ENCODE peak calls at places on chromosomes 4 and X, in eight cellular contexts. V is fibroblast of mammary gland; M is left lung; H is astrocyte of the cerebellum; I is psoas muscle; X is CD8-positive, alpha-beta T cell; E is foreskin fibroblast; T is Peyer's patch. K is an unnamed sample.

GRCh38 chr4:1928356-1929235 is 57.4 kb downstream of the NSD2 start:
- DNase-seq in H (no peak), V (peak; percentile 15), T (no peak), X (no peak), I (no peak), E (no peak), M (no peak), K (no peak)

GRCh38 chr4:140118931-140119640 is 34.9 kb downstream of the MAML3 start:
- DNase-seq in I (no peak), E (no peak), V (no peak), M (no peak), X (no peak), H (no peak), T (no peak), K (no peak)

GRCh38 chrX:150934453-150934852 is 36.0 kb upstream of the CD99L2 start:
- DNase-seq in I (no peak), H (peak; percentile 53), T (no peak), M (no peak), V (peak; percentile 73), E (peak; percentile 63), X (no peak), K (no peak)

GRCh38 chr4:124854968-124855367 is 142.4 kb upstream of the ANKRD50 start:
- DNase-seq in E (peak; percentile 60), T (no peak), M (no peak), V (peak; percentile 48), I (no peak), H (no peak), X (no peak), K (peak; percentile 22)

GRCh38 chrX:55011294-55011693 is 11.1 kb downstream of the APEX2 start:
- DNase-seq in T (no peak), E (peak; percentile 10), H (no peak), I (no peak), M (no peak), X (no peak), V (peak; percentile 3), K (no peak)

GRCh38 chr4:126718161-126718560 is 914.6 kb upstream of the INTU start:
- DNase-seq in M (no peak), V (peak; percentile 34), H (no peak), E (peak; percentile 28), X (no peak), T (no peak), I (no peak), K (no peak)

GRCh38 chr4:10082047-10082446 is 34.6 kb downstream of the WDR1 start:
- DNase-seq in E (no peak), X (no peak), M (peak; percentile 39), I (no peak), V (no peak), H (no peak), T (no peak), K (no peak)

GRCh38 chr4:21819086-21819485 is 129.5 kb downstream of the KCNIP4 start:
- DNase-seq in T (no peak), I (peak; percentile 10), V (peak; percentile 33), X (no peak), E (peak; percentile 13), H (no peak), M (no peak), K (no peak)

GRCh38 chr4:75432683-75433082 is 81.5 kb downstream of the RCHY1 start:
- DNase-seq in V (peak; percentile 28), X (no peak), E (peak; percentile 4), I (no peak), T (no peak), H (no peak), M (no peak), K (no peak)

GRCh38 chr4:4430492-4431195 is 43.7 kb downstream of the NSG1 start:
- DNase-seq in H (peak; percentile 8), X (peak; percentile 45), V (peak; percentile 90), E (peak; percentile 96), I (no peak), M (no peak), T (peak; percentile 54), K (peak; percentile 30)

GRCh38 chrX:25021132-25021498 is 5.3 kb upstream of the ARX start:
- DNase-seq in H (no peak), M (no peak), V (no peak), I (no peak), X (no peak), E (no peak), T (no peak), K (no peak)
- TF ChIP-seq CTCF in H (no peak), M (no peak), V (no peak), I (no peak), X (no peak), E (no peak), T (no peak), K (no peak)

DNA sequence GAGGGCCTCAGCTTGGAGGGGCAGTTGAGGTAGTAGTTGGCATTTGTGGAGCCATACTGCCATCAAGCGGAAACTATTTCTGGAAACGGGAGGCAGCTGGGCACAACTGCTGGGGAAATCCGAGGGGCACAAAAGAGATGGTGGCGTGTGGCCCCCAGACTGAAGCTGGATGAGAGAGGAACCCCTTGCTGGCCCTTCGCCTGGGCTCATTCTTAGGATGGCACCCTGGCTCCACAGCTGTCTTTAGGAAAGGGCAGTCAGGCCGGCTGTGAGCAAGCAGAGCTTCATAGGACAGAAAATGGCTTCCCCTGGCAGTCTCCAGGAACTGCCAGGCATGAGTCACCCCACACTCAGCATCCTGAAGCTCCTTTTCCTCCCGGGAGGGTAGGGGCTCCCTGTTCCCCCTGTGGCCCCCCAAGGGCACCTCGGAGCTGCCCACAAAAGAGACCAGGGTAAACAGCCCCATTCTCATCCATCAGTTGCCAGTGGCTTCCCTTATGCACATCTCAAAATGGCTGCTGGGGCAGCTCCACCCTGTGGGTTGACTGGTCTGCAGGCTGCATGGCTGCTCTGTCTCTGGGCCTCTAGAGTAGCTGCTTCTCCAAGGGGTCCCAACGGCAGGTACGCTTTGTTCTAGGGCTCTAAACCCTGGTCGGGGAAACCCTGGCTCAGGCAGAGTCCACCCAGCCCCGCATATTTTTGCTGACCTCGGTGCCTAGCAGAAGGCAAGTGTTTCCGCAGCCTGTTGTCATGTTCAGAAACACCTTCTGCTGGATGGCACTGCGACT is 64.7 kb downstream of the NBDY start:
- DNase-seq in M (no peak), V (peak; percentile 28), I (no peak), X (no peak), T (peak; percentile 41), H (no peak), E (peak; percentile 47), K (no peak)
- H3K4me3 ChIP-seq in M (no peak overlapping the region), V (no peak overlapping the region), I (peak overlapping the region; percentile 55), X (no peak overlapping the region), T (no peak overlapping the region), H (no peak overlapping the region), E (no peak overlapping the region), K (no peak overlapping the region)

GRCh38 chr4:132865458-132865857 is 283.6 kb upstream of the PCDH10 start:
- DNase-seq in M (no peak), H (no peak), E (no peak), V (no peak), X (no peak), T (no peak), I (no peak), K (no peak)
- TF ChIP-seq CTCF in M (no peak), H (no peak), E (no peak), V (no peak), X (no peak), T (no peak), I (no peak), K (no peak)

GRCh38 chrX:46648660-46649059 is 75.1 kb downstream of the CHST7 start:
- DNase-seq in T (no peak), V (no peak), I (no peak), X (no peak), E (no peak), H (no peak), M (no peak), K (no peak)

GRCh38 chrX:46649421-46650260 is 76.1 kb downstream of the CHST7 start:
- DNase-seq in V (no peak), T (peak; percentile 53), M (no peak), E (peak; percentile 21), X (no peak), H (peak; percentile 19), I (peak; percentile 31), K (no peak)

DNA sequence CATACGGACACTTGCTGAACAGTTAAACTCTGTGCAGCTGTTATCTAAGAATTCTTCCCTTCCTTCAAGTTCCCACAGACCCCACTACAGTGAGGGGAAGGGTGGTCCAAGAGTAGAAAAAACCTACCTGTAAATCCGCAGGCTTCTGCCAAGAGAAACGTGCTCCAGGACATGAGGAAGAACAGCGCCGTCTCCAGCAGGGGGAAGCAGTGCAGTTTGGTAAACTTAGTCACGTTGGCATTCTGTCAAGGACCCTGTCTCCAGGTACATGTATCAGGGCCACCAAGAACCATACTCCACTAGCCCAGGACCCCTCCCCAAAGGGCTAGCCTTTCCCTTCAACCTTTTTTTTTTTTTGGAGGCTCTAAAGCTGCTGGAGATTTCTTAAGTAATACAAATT is 79.9 kb downstream of the CHST7 start:
- DNase-seq in V (no peak), I (no peak), T (no peak), M (no peak), X (no peak), E (peak; percentile 16), H (no peak), K (no peak)
- H3K4me3 ChIP-seq in V (no peak overlapping the region), I (no peak overlapping the region), T (no peak overlapping the region), M (no peak overlapping the region), X (no peak overlapping the region), E (no peak overlapping the region), H (no peak overlapping the region), K (no peak overlapping the region)

GRCh38 chrX:57918750-57919436 is 8.6 kb upstream of the ZXDA start:
- DNase-seq in I (peak; percentile 30), E (peak; percentile 55), M (no peak), X (no peak), V (peak; percentile 51), T (no peak), H (no peak), K (no peak)
- TF ChIP-seq CTCF in I (peak; percentile 49), E (peak; percentile 33), M (peak; percentile 39), X (peak; percentile 37), V (peak; percentile 47), T (peak; percentile 48), H (no peak), K (peak; percentile 32)

DNA sequence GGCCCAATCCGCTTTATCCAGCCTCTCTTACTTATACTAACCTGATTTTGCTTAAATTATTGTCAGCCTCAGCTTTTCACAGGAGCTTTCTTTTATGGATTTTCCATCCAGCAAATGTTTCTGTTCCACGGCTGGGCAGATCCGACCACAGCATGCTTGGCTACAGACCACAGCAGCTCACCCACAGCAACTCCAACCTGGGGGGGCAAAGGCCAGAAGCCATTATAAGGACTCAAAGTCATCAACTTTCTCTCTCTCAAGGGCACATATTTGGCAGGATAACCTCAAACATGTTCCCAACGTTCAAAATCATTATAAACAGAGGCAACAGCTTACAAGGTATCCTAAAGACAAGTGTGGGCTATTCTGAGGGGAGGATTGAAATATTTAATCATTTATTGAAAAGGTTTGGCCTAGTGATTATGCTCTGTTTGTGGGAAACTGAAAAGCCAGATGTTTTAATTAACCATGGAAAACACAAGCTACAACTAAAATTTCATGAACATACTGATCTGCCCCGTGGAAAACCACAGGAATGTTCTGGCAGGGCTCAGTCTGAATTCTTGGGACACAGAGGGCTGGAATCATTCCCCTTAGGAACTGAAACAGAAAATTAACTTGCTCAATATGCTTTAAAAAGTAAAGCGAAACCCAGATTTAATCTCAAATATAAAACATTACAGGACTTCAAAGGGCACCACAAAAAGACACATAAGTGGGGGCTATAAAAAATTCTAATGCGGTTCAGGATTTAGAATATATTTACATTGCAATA is 71.2 kb downstream of the APBB2 start:
- DNase-seq in X (no peak), H (peak; percentile 98), M (no peak), T (no peak), V (peak; percentile 96), E (peak; percentile 96), I (peak; percentile 49), K (no peak)
- H3K4me3 ChIP-seq in X (no peak overlapping the region), H (peak overlapping the region; percentile 6), M (no peak overlapping the region), T (no peak overlapping the region), V (peak overlapping the region; percentile 19), E (peak overlapping the region; percentile 8), I (peak overlapping the region; percentile 3), K (no peak overlapping the region)